ENCODE peak calls at places on chromosomes 11 and 22, in six cellular contexts. One of them, this sample, is unnamed.

GRCh38 chr11:61488651-61489291 is 19.8 kb upstream of the LRRC10B start:
- DNase-seq in PC-3: peak; percentile 90
- DNase-seq in cardiac muscle cell: peak; percentile 42
- DNase-seq in GM12865: no peak
- DNase-seq in tibial nerve: no peak
- DNase-seq in CD8-positive, alpha-beta memory T cell: no peak
- DNase-seq in this sample: no peak

GRCh38 chr11:100719362-100719761 is 32.3 kb downstream of the ARHGAP42 start:
- DNase-seq in CD8-positive, alpha-beta memory T cell: no peak
- DNase-seq in cardiac muscle cell: peak; percentile 26
- DNase-seq in PC-3: peak; percentile 55
- DNase-seq in GM12865: no peak
- DNase-seq in tibial nerve: no peak
- DNase-seq in this sample: no peak

GRCh38 chr11:134615041-134615615 is 203.1 kb upstream of the B3GAT1 start:
- DNase-seq in PC-3: no peak
- DNase-seq in GM12865: no peak
- DNase-seq in cardiac muscle cell: no peak
- DNase-seq in CD8-positive, alpha-beta memory T cell: no peak
- DNase-seq in tibial nerve: no peak
- DNase-seq in this sample: no peak

GRCh38 chr11:820655-821512 is 2.2 kb downstream of the PNPLA2 start:
- DNase-seq in CD8-positive, alpha-beta memory T cell: no peak
- DNase-seq in GM12865: no peak
- DNase-seq in tibial nerve: peak; percentile 67
- DNase-seq in PC-3: peak; percentile 84
- DNase-seq in cardiac muscle cell: no peak
- DNase-seq in this sample: no peak

GRCh38 chr11:44960200-44960845 is 9.6 kb upstream of the TP53I11 start:
- DNase-seq in cardiac muscle cell: no peak
- DNase-seq in PC-3: no peak
- DNase-seq in CD8-positive, alpha-beta memory T cell: no peak
- DNase-seq in tibial nerve: no peak
- DNase-seq in GM12865: no peak
- DNase-seq in this sample: no peak

GRCh38 chr11:69383946-69384547 is 90.1 kb downstream of the MYEOV start:
- DNase-seq in CD8-positive, alpha-beta memory T cell: peak; percentile 38
- DNase-seq in PC-3: no peak
- DNase-seq in cardiac muscle cell: no peak
- DNase-seq in GM12865: no peak
- DNase-seq in tibial nerve: no peak
- DNase-seq in this sample: no peak

GRCh38 chr11:95556342-95557151 is 233.0 kb downstream of the FAM76B start:
- DNase-seq in GM12865: peak; percentile 88
- DNase-seq in tibial nerve: no peak
- DNase-seq in cardiac muscle cell: no peak
- DNase-seq in CD8-positive, alpha-beta memory T cell: no peak
- DNase-seq in PC-3: no peak
- DNase-seq in this sample: peak; percentile 11

GRCh38 chr11:98260983-98261382 is 759.8 kb upstream of the CNTN5 start:
- DNase-seq in PC-3: peak; percentile 18
- DNase-seq in tibial nerve: no peak
- DNase-seq in CD8-positive, alpha-beta memory T cell: no peak
- DNase-seq in GM12865: no peak
- DNase-seq in cardiac muscle cell: no peak
- DNase-seq in this sample: no peak

GRCh38 chr11:16408619-16409018 is 52.3 kb upstream of the SOX6 start:
- DNase-seq in GM12865: no peak
- DNase-seq in tibial nerve: no peak
- DNase-seq in CD8-positive, alpha-beta memory T cell: no peak
- DNase-seq in PC-3: no peak
- DNase-seq in cardiac muscle cell: no peak
- DNase-seq in this sample: no peak

GRCh38 chr22:47114813-47115517 is 352.5 kb downstream of the TBC1D22A start:
- DNase-seq in tibial nerve: no peak
- DNase-seq in PC-3: no peak
- DNase-seq in cardiac muscle cell: no peak
- DNase-seq in GM12865: no peak
- DNase-seq in CD8-positive, alpha-beta memory T cell: no peak
- DNase-seq in this sample: no peak

GRCh38 chr11:10622957-10623787 is 54.7 kb upstream of the LYVE1 start:
- DNase-seq in GM12865: peak; percentile 19
- DNase-seq in PC-3: peak; percentile 37
- DNase-seq in CD8-positive, alpha-beta memory T cell: no peak
- DNase-seq in cardiac muscle cell: no peak
- DNase-seq in tibial nerve: no peak
- DNase-seq in this sample: no peak

GRCh38 chr22:25745341-25746011 is 3.5 kb downstream of the MYO18B start:
- DNase-seq in CD8-positive, alpha-beta memory T cell: no peak
- DNase-seq in cardiac muscle cell: no peak
- DNase-seq in GM12865: no peak
- DNase-seq in tibial nerve: no peak
- DNase-seq in PC-3: no peak
- DNase-seq in this sample: no peak

GRCh38 chr11:16226245-16226644 is 130.1 kb downstream of the SOX6 start:
- DNase-seq in PC-3: peak; percentile 23
- DNase-seq in GM12865: peak; percentile 12
- DNase-seq in CD8-positive, alpha-beta memory T cell: no peak
- DNase-seq in cardiac muscle cell: peak; percentile 44
- DNase-seq in tibial nerve: no peak
- DNase-seq in this sample: no peak

GRCh38 chr11:7513210-7514098 is at the start of gene PPFIBP2:
- DNase-seq in cardiac muscle cell: peak; percentile 89
- DNase-seq in CD8-positive, alpha-beta memory T cell: peak; percentile 85
- DNase-seq in tibial nerve: peak; percentile 67
- DNase-seq in GM12865: peak; percentile 89
- DNase-seq in PC-3: peak; percentile 64
- DNase-seq in this sample: peak; percentile 57

GRCh38 chr22:50733521-50734342 is 4.3 kb upstream of the ACR start:
- DNase-seq in CD8-positive, alpha-beta memory T cell: peak; percentile 28
- DNase-seq in GM12865: no peak
- DNase-seq in cardiac muscle cell: no peak
- DNase-seq in tibial nerve: no peak
- DNase-seq in PC-3: no peak
- DNase-seq in this sample: no peak

GRCh38 chr11:29119691-29120328 is 897.0 kb downstream of the KCNA4 start:
- DNase-seq in GM12865: no peak
- DNase-seq in cardiac muscle cell: no peak
- DNase-seq in CD8-positive, alpha-beta memory T cell: no peak
- DNase-seq in tibial nerve: no peak
- DNase-seq in PC-3: peak; percentile 63
- DNase-seq in this sample: no peak

GRCh38 chr22:45645526-45646414 is 25.9 kb upstream of the ATXN10 start:
- DNase-seq in tibial nerve: peak; percentile 62
- DNase-seq in CD8-positive, alpha-beta memory T cell: peak; percentile 77
- DNase-seq in cardiac muscle cell: peak; percentile 79
- DNase-seq in PC-3: peak; percentile 73
- DNase-seq in GM12865: peak; percentile 76
- DNase-seq in this sample: peak; percentile 49

This sample was measured in stimulated activated CD4-positive, alpha-beta T cell treated with anti-CD3 and anti-CD28 coated beads, TNF-alpha, amount 100 ng/mL, for 48 hours.